ENCODE peak calls at places on chromosomes 12 and 14, in ten cellular contexts. L is heart right ventricle; S is sciatic nerve; Z is GM06990; J is T-helper 9 cell; H is stimulated activated CD4-positive, alpha-beta T cell treated with anti-CD3 and anti-CD28 coated beads, Interleukin-4, amount 100 ng/mL, for 4 hours; F is effector memory CD4-positive, alpha-beta T cell; G is GM10248; A is activated CD4-positive, alpha-beta T cell treated with anti-CD3 and anti-CD28 coated beads for 36 hours; W is posterior cingulate gyrus. N is an unnamed sample.

GRCh38 chr12:51549637-51550036 is 41.4 kb upstream of the SCN8A start:
- DNase-seq in F (no peak), H (no peak), S (no peak), Z (no peak), W (no peak), J (no peak), L (no peak), A (no peak), G (no peak), N (no peak)

GRCh38 chr14:104446611-104447010 is 133.0 kb upstream of the C14orf180 start:
- DNase-seq in A (no peak), F (no peak), Z (no peak), W (no peak), S (no peak), J (no peak), L (no peak), G (no peak), H (no peak), N (no peak)

GRCh38 chr12:21521541-21521940 is 4.6 kb upstream of the SPX start:
- DNase-seq in L (no peak), G (no peak), S (no peak), F (no peak), W (no peak), A (no peak), Z (no peak), H (no peak), J (no peak), N (no peak)

GRCh38 chr12:50224026-50224692 is 57.0 kb upstream of the CERS5 start:
- DNase-seq in W (no peak), S (no peak), G (peak), F (peak), J (peak), Z (peak), L (no peak), A (peak), H (no peak), N (no peak)

GRCh38 chr12:42730286-42730685 is 140.7 kb upstream of the PRICKLE1 start:
- DNase-seq in L (no peak), A (no peak), S (no peak), H (no peak), G (no peak), J (no peak), F (no peak), W (no peak), Z (no peak), N (no peak)

GRCh38 chr14:79645753-79646362 is 565.4 kb downstream of the DIO2 start:
- DNase-seq in L (no peak), S (no peak), H (no peak), G (no peak), Z (no peak), J (no peak), F (no peak), A (no peak), W (no peak), N (no peak)

GRCh38 chr12:120413901-120414695 is 23.8 kb upstream of the COX6A1 start:
- DNase-seq in J (no peak), W (no peak), G (no peak), L (peak), A (no peak), S (no peak), H (no peak), Z (no peak), F (no peak), N (no peak)

GRCh38 chr12:118055144-118055557 is 5.8 kb downstream of the WSB2 start:
- DNase-seq in G (peak), H (peak), Z (no peak), L (peak), J (peak), S (no peak), W (no peak), A (peak), F (peak), N (no peak)

GRCh38 chr12:6376079-6376941 is 947 bp upstream of the SCNN1A start:
- DNase-seq in J (no peak), F (no peak), L (no peak), H (no peak), G (no peak), S (peak), Z (no peak), W (no peak), A (peak), N (no peak)

GRCh38 chr14:55518391-55518790 is 61.6 kb upstream of the KTN1 start:
- DNase-seq in Z (no peak), F (no peak), G (no peak), W (no peak), S (no peak), H (no peak), L (no peak), J (no peak), A (no peak), N (no peak)

GRCh38 chr12:106416273-106416672 is 58.7 kb downstream of the POLR3B start:
- DNase-seq in G (no peak), S (no peak), F (no peak), H (no peak), L (no peak), J (no peak), A (no peak), Z (no peak), W (no peak), N (no peak)

GRCh38 chr14:52012635-52013034 is 23.3 kb downstream of the RTRAF start:
- DNase-seq in F (no peak), H (no peak), A (no peak), Z (no peak), S (no peak), W (no peak), J (no peak), G (no peak), L (peak), N (no peak)

GRCh38 chr12:106854723-106855122 is 80.2 kb downstream of the RIC8B start:
- DNase-seq in W (no peak), A (no peak), J (no peak), F (no peak), S (no peak), L (no peak), H (no peak), Z (no peak), G (no peak), N (no peak)

GRCh38 chr12:32390572-32391219 is 8.7 kb upstream of the FGD4 start:
- DNase-seq in G (peak), H (no peak), F (no peak), L (peak), A (peak), J (no peak), S (no peak), W (no peak), Z (peak), N (no peak)

GRCh38 chr14:75283162-75283883 is 4.7 kb downstream of the FOS start:
- DNase-seq in Z (no peak), S (no peak), A (no peak), G (no peak), F (peak), J (peak), H (no peak), W (no peak), L (no peak), N (no peak)

GRCh38 chr14:59215353-59215752 is 26.9 kb downstream of the DAAM1 start:
- DNase-seq in H (no peak), A (no peak), S (peak), F (no peak), G (no peak), Z (no peak), J (no peak), W (peak), L (peak), N (peak)

GRCh38 chr12:41185946-41186345 is 2.2 kb upstream of the PDZRN4 start:
- DNase-seq in F (no peak), A (no peak), S (no peak), J (no peak), L (no peak), G (no peak), H (no peak), W (no peak), Z (no peak), N (no peak)

GRCh38 chr12:105445261-105446015 is 114.9 kb downstream of the C12orf75 start:
- DNase-seq in G (no peak), A (no peak), F (no peak), W (no peak), S (no peak), Z (no peak), L (no peak), H (no peak), J (no peak), N (no peak)

GRCh38 chr12:19312637-19313036 is 126.7 kb upstream of the AEBP2 start:
- DNase-seq in F (no peak), S (no peak), H (no peak), W (no peak), J (no peak), G (no peak), L (no peak), Z (no peak), A (peak), N (no peak)

GRCh38 chr14:56874375-56874774 is 64.1 kb upstream of the OTX2 start:
- DNase-seq in A (peak), W (no peak), S (no peak), G (peak), F (no peak), J (no peak), H (no peak), L (no peak), Z (no peak), N (no peak)

GRCh38 chr14:96224480-96225096 is 19.9 kb downstream of the BDKRB2 start:
- DNase-seq in H (no peak), F (no peak), G (no peak), L (no peak), W (no peak), Z (no peak), J (no peak), S (no peak), A (no peak), N (no peak)

GRCh38 chr14:22538671-22539228 is 50.3 kb downstream of the DAD1 start:
- DNase-seq in Z (no peak), G (no peak), A (peak), F (no peak), S (no peak), H (no peak), L (no peak), W (no peak), J (no peak), N (no peak)

GRCh38 chr12:53344824-53345485 is 8.8 kb upstream of the SP7 start:
- DNase-seq in L (peak), J (peak), G (peak), H (peak), F (peak), S (peak), Z (peak), A (peak), W (peak), N (peak)

GRCh38 chr14:104658325-104658712 is 31.1 kb upstream of the INF2 start:
- DNase-seq in J (no peak), A (no peak), Z (peak), S (no peak), L (no peak), F (no peak), G (no peak), W (no peak), H (no peak), N (no peak)

GRCh38 chr12:42977451-42978230 is 388.1 kb upstream of the PRICKLE1 start:
- DNase-seq in L (no peak), S (no peak), Z (no peak), A (no peak), J (no peak), H (no peak), G (no peak), W (no peak), F (no peak), N (no peak)

GRCh38 chr12:117045175-117045997 is 53.8 kb downstream of the TESC start:
- DNase-seq in J (no peak), F (no peak), S (no peak), L (no peak), G (no peak), W (no peak), Z (no peak), A (no peak), H (no peak), N (peak)

GRCh38 chr14:29580763-29581162 is 346.9 kb downstream of the PRKD1 start:
- DNase-seq in F (no peak), H (no peak), L (no peak), Z (no peak), A (no peak), W (no peak), J (no peak), G (no peak), S (no peak), N (no peak)

GRCh38 chr12:53004582-53004981 is 1.7 kb upstream of the EIF4B start:
- DNase-seq in S (no peak), L (no peak), H (no peak), G (no peak), A (no peak), Z (no peak), J (no peak), F (no peak), W (no peak), N (no peak)

GRCh38 chr12:40202095-40203059 is 22.4 kb upstream of the LRRK2 start:
- DNase-seq in Z (no peak), J (no peak), L (no peak), S (no peak), A (no peak), H (no peak), W (no peak), G (no peak), F (no peak), N (no peak)

GRCh38 chr14:100288382-100289185 is 17.7 kb downstream of the SLC25A29 start:
- DNase-seq in S (no peak), G (no peak), W (no peak), L (no peak), Z (no peak), J (no peak), H (no peak), F (no peak), A (no peak), N (no peak)

GRCh38 chr12:56593909-56594621 is 36.1 kb downstream of the BAZ2A start:
- DNase-seq in L (no peak), J (peak), W (peak), F (peak), H (peak), S (peak), A (peak), Z (no peak), G (peak), N (no peak)

GRCh38 chr14:97602438-97603117 is 805.4 kb downstream of the VRK1 start:
- DNase-seq in W (no peak), S (no peak), F (peak), A (peak), Z (no peak), G (no peak), L (no peak), J (peak), H (peak), N (no peak)

GRCh38 chr12:62866451-62867082 is 68.4 kb downstream of the PPM1H start:
- DNase-seq in L (no peak), A (no peak), S (no peak), G (no peak), F (no peak), H (no peak), Z (no peak), J (no peak), W (no peak), N (no peak)

GRCh38 chr14:32193532-32193931 is 8.3 kb upstream of the RNU6-7 start:
- DNase-seq in A (no peak), Z (no peak), J (no peak), H (no peak), F (no peak), S (no peak), G (no peak), W (no peak), L (no peak), N (no peak)

GRCh38 chr14:77310041-77310440 is 10.6 kb downstream of the POMT2 start:
- DNase-seq in S (no peak), G (no peak), A (no peak), H (no peak), F (no peak), J (no peak), Z (no peak), L (no peak), W (no peak), N (no peak)

GRCh38 chr12:128592345-128592744 is 231.4 kb downstream of the SLC15A4 start:
- DNase-seq in F (no peak), A (no peak), H (no peak), G (no peak), W (no peak), Z (no peak), S (no peak), J (no peak), L (no peak), N (no peak)